ENCODE peak calls at places on chromosomes 12 and 14, in seven cellular contexts. K, O, X, Z, V, E and G are unnamed samples.

GRCh38 chr14:88834883-88835431 is 10.5 kb downstream of the TTC8 start:
- DNase-seq in K (no peak), O (no peak), X (no peak), Z (no peak), V (no peak), E (no peak), G (no peak)

GRCh38 chr12:69024907-69025306 is 91.9 kb upstream of the CPM start:
- DNase-seq in K (no peak), O (no peak), X (no peak), Z (no peak), V (no peak), E (no peak), G (no peak)

GRCh38 chr12:54306925-54307731 is 6.3 kb upstream of the NFE2 start:
- DNase-seq in K (peak; percentile 62), O (no peak), X (peak; percentile 96), Z (peak; percentile 84), V (no peak), E (peak; percentile 91), G (peak; percentile 59)

GRCh38 chr12:110046451-110047187 is 1.7 kb downstream of the C12orf76 start:
- DNase-seq in K (no peak), O (no peak), X (no peak), Z (no peak), V (no peak), E (no peak), G (no peak)

GRCh38 chr14:98606816-98607215 is 665.2 kb downstream of the BCL11B start:
- DNase-seq in K (no peak), O (no peak), X (no peak), Z (no peak), V (no peak), E (no peak), G (no peak)

GRCh38 chr14:96129128-96129736 is 75.4 kb upstream of the BDKRB2 start:
- DNase-seq in K (no peak), O (no peak), X (no peak), Z (no peak), V (no peak), E (no peak), G (no peak)

GRCh38 chr12:108526482-108527234 is 11.6 kb downstream of the FICD start:
- DNase-seq in K (no peak), O (no peak), X (no peak), Z (no peak), V (no peak), E (no peak), G (no peak)

GRCh38 chr14:25237845-25238244 is 187.9 kb upstream of the STXBP6 start:
- DNase-seq in K (no peak), O (no peak), X (no peak), Z (no peak), V (no peak), E (no peak), G (peak; percentile 22)

GRCh38 chr14:76729953-76730505 is 31.2 kb upstream of the VASH1 start:
- DNase-seq in K (no peak), O (no peak), X (no peak), Z (no peak), V (no peak), E (no peak), G (no peak)

GRCh38 chr14:47675239-47675488 is 241 bp downstream of the MDGA2 start:
- DNase-seq in K (no peak), O (no peak), X (no peak), Z (no peak), V (no peak), E (no peak), G (no peak)

GRCh38 chr14:47676301-47676617 is 854 bp upstream of the MDGA2 start:
- DNase-seq in K (no peak), O (no peak), X (no peak), Z (no peak), V (no peak), E (peak; percentile 65), G (no peak)

GRCh38 chr14:47674546-47675238 is 713 bp downstream of the MDGA2 start:
- DNase-seq in K (no peak), O (no peak), X (no peak), Z (no peak), V (no peak), E (peak; percentile 55), G (no peak)

GRCh38 chr14:47675489-47676300 is at the start of gene MDGA2:
- DNase-seq in K (no peak), O (no peak), X (no peak), Z (no peak), V (peak; percentile 20), E (peak; percentile 64), G (peak; percentile 7)

GRCh38 chr14:47674148-47674545 is 1.3 kb downstream of the MDGA2 start:
- DNase-seq in K (no peak), O (no peak), X (no peak), Z (no peak), V (no peak), E (peak; percentile 73), G (no peak)
- H3K4me3 ChIP-seq in K (peak overlapping the region; percentile 19), O (no peak overlapping the region), X (peak overlapping the region; percentile 19), Z (no peak overlapping the region), V (no peak overlapping the region), E (no peak overlapping the region), G (no peak overlapping the region)

GRCh38 chr12:79680051-79680450 is 10.7 kb downstream of the PAWR start:
- DNase-seq in K (no peak), O (no peak), X (no peak), Z (no peak), V (no peak), E (no peak), G (no peak)

GRCh38 chr12:79681008-79681590 is 9.7 kb downstream of the PAWR start:
- DNase-seq in K (no peak), O (no peak), X (no peak), Z (no peak), V (no peak), E (no peak), G (peak; percentile 41)

GRCh38 chr12:79685068-79685467 is 5.7 kb downstream of the PAWR start:
- DNase-seq in K (no peak), O (no peak), X (no peak), Z (no peak), V (no peak), E (no peak), G (peak; percentile 44)

GRCh38 chr12:79686171-79686570 is 4.6 kb downstream of the PAWR start:
- DNase-seq in K (no peak), O (no peak), X (no peak), Z (no peak), V (no peak), E (no peak), G (no peak)

DNA sequence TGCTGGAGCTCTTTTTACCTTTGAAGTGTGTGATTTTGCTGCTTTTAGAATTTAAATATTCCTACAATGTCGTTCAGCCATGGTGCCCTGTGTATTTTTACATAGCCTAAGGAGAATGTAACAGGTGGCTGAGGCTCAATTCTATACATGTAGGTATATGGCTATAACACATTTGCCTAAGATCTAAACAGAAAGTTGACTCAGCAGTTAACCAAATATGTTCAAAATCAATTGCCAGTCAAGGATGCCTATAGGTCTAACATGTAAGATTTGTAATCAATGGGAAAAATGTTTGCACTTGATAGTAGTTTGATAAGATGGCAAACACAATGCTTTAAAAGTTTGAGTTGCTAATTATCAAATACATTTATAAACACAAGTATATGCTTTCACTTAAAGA is 8.2 kb downstream of the PAWR start:
- DNase-seq in K (no peak), O (no peak), X (no peak), Z (no peak), V (no peak), E (no peak), G (no peak)
- H3K4me1 ChIP-seq in K (no peaks in the 10 kb centered on the region), O (peaks cover 4% of the 10 kb centered on the region), X (peaks cover 5% of the 10 kb centered on the region), Z (peaks cover 62% of the 10 kb centered on the region), V (no peaks in the 10 kb centered on the region), E (peaks cover 17% of the 10 kb centered on the region), G (peaks cover 86% of the 10 kb centered on the region)

GRCh38 chr12:132430838-132431826 is 58.8 kb upstream of the FBRSL1 start:
- DNase-seq in K (no peak), O (no peak), X (no peak), Z (no peak), V (no peak), E (no peak), G (no peak)

GRCh38 chr12:132429932-132430643 is 59.9 kb upstream of the FBRSL1 start:
- DNase-seq in K (no peak), O (peak; percentile 66), X (peak; percentile 64), Z (peak; percentile 15), V (peak; percentile 49), E (no peak), G (peak; percentile 45)

GRCh38 chr12:132428872-132429121 is 61.2 kb upstream of the FBRSL1 start:
- DNase-seq in K (no peak), O (no peak), X (no peak), Z (no peak), V (no peak), E (no peak), G (no peak)

GRCh38 chr12:132427999-132428871 is 61.7 kb upstream of the FBRSL1 start:
- DNase-seq in K (no peak), O (no peak), X (no peak), Z (no peak), V (no peak), E (no peak), G (no peak)

DNA sequence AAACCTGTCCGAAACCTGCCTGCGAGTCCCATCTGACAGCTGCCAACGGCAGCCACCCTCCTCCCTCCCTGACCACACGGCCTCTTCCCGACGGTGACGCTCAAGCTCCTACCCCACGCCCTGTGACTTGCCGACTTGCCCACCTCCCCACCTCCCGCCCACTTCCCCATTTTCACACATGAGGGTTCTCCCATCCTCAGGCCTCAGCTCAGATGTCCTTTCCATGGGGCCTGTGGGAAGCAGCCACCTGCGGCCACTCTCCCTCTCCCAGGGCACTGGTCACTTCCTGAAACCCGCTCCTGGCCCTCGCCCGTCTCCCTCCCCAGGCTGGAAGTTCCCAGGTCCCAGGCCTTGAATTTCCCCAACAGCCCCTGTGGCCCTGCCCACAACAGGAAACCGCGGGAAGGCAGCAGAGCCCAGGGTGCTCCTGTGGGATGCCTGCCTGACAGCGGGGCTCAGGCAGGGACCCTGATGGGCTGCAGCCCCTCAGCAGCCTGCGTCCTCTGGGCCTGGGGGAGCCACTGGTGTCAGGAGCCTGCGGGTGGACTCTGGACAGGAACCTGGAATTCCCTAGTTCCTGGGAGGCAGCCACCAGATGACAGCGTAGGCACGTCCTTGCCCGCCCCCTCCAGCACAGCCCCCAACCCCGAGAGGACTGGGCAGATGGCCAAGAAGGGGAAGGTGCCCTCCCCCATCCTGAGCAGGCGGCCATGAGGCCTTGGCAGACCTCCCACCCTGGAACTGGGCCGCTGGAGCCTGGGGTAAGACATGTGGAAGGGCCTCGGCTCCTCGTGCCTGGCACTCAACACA is 60.6 kb upstream of the FBRSL1 start:
- DNase-seq in K (no peak), O (no peak), X (no peak), Z (no peak), V (no peak), E (no peak), G (no peak)
- H3K4me3 ChIP-seq in K (no peak overlapping the region), O (no peak overlapping the region), X (no peak overlapping the region), Z (no peak overlapping the region), V (no peak overlapping the region), E (no peak overlapping the region), G (no peak overlapping the region)

DNA sequence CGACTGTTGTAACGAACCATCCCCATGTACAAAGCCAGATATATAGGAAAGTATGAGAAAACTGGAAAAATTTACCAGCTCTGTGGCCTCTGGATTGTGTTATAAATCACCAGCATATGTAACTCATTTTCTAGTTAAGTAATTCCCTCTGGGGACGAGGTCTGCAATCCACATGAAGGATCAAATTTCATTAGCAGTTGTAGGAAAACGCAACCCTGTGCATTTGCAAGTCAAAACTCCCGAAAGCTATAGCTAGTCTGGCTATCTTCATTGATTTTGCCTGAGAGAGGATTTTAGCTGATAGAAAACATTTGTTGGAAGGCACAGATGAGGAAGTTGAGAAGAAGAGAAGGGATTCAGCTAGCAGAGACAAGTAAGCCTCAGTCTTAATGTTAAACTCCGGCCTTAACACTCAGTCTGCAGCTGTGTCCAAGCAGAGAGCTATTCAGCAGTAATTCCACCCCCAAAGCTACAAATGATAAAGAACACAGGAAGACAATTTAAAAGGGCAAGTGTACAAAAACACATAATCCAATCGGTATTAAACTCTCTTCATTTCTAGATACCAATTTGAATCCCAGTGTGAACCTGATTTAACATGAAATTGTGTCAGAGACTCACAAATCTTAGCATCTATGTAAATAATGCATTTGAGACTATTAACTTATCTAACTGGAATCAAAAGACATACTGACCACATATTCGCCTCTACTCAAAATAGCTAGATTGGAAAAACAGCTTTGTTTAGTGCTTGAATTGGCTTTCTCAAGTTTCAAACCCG is 54.2 kb upstream of the CERS5 start:
- DNase-seq in K (peak; percentile 15), O (no peak), X (no peak), Z (no peak), V (no peak), E (no peak), G (peak; percentile 31)
- H3K4me1 ChIP-seq in K (no peaks in the 10 kb centered on the region), O (peaks cover 24% of the 10 kb centered on the region), X (peaks cover 31% of the 10 kb centered on the region), Z (peaks cover 36% of the 10 kb centered on the region), V (peaks cover 26% of the 10 kb centered on the region), E (peaks cover 7% of the 10 kb centered on the region), G (peaks cover 54% of the 10 kb centered on the region)